ENCODE peak calls at places on chromosomes 16 and 17, in four cellular contexts. S is fibroblast of gingiva, B is mucosa of descending colon, Z is activated T-cell treated with anti-CD3 and anti-CD28 coated beads for 1 hour. U is an unnamed sample.

GRCh38 chr17:80455328-80455710 is 21.1 kb downstream of the NPTX1 start:
- DNase-seq in B (no peak), S (peak; percentile 42), Z (peak; percentile 22), U (peak; percentile 87)

GRCh38 chr17:77316191-77316641 is 175.4 kb downstream of the SEC14L1 start:
- DNase-seq in S (peak; percentile 43), B (no peak), Z (no peak), U (peak; percentile 41)

GRCh38 chr17:46266656-46267544 is 28.0 kb upstream of the LRRC37A start:
- DNase-seq in Z (peak; percentile 79), S (peak; percentile 82), B (peak; percentile 83), U (peak; percentile 95)

GRCh38 chr16:71353736-71354135 is 4.8 kb upstream of the CALB2 start:
- DNase-seq in B (no peak), Z (no peak), S (no peak), U (peak; percentile 59)

GRCh38 chr16:88963583-88963982 is 13.4 kb downstream of the CBFA2T3 start:
- DNase-seq in Z (no peak), B (no peak), S (no peak), U (no peak)

GRCh38 chr16:47359478-47359877 is 101.4 kb downstream of the ITFG1 start:
- DNase-seq in B (no peak), S (no peak), Z (no peak), U (no peak)

GRCh38 chr16:5882087-5882661 is 784.6 kb upstream of the EEF2KMT start:
- DNase-seq in B (no peak), S (no peak), Z (no peak), U (peak; percentile 34)

GRCh38 chr17:37294888-37295287 is 80.9 kb upstream of the C17orf78 start:
- DNase-seq in B (no peak), Z (no peak), S (no peak), U (no peak)

GRCh38 chr16:84585886-84586285 is 32.0 kb downstream of the COTL1 start:
- DNase-seq in Z (no peak), B (no peak), S (no peak), U (peak; percentile 73)

GRCh38 chr17:78879679-78880186 is 23.3 kb downstream of the CEP295NL start:
- DNase-seq in Z (peak; percentile 6), S (peak; percentile 93), B (peak; percentile 30), U (peak; percentile 92)

GRCh38 chr17:45147102-45147580 is 1.1 kb upstream of the HEXIM1 start:
- DNase-seq in Z (no peak), B (no peak), S (no peak), U (peak; percentile 91)

U was measured in left kidney.